ENCODE peak calls at places on chromosomes 3 and 15, in five cellular contexts. X is psoas muscle, Y is lower lobe of right lung, H is A549, O is colonic mucosa. Z is an unnamed sample. For H3K4me1, the result is how much of the 10 kb centered on the place peaks cover.

GRCh38 chr3:146250449-146251382 is at the start of gene PLSCR4:
- DNase-seq in X (peak), O (peak), Y (peak), H (peak), Z (peak)

GRCh38 chr15:45157974-45158373 is 28.2 kb downstream of the DUOX1 start:
- DNase-seq in Y (no peak), H (no peak), X (no peak), O (no peak), Z (no peak)

GRCh38 chr3:155325263-155325835 is 31.9 kb upstream of the STRIT1 start:
- DNase-seq in X (no peak), H (no peak), O (no peak), Y (peak), Z (peak)

GRCh38 chr15:51624022-51624421 is 1.5 kb upstream of the DMXL2 start:
- DNase-seq in H (no peak), X (no peak), O (no peak), Y (no peak), Z (no peak)

GRCh38 chr3:57646723-57647122 is 46.2 kb downstream of the DENND6A start:
- DNase-seq in X (no peak), H (peak), O (no peak), Y (no peak), Z (no peak)

GRCh38 chr3:172289583-172289982 is 158.7 kb downstream of the GHSR start:
- DNase-seq in X (no peak), H (no peak), Y (no peak), O (no peak), Z (peak)

GRCh38 chr3:140323561-140323960 is 354.3 kb upstream of the TRIM42 start:
- DNase-seq in O (no peak), X (no peak), H (no peak), Y (no peak), Z (no peak)

GRCh38 chr15:47300596-47300995 is 416.7 kb upstream of the SEMA6D start:
- DNase-seq in X (no peak), Y (no peak), H (no peak), O (no peak), Z (no peak)

GRCh38 chr3:140219161-140219745 is 284.3 kb downstream of the CLSTN2 start:
- DNase-seq in O (no peak), H (no peak), X (no peak), Y (no peak), Z (no peak)

GRCh38 chr3:43379343-43379742 is 93.0 kb downstream of the SNRK start:
- DNase-seq in Y (no peak), X (no peak), H (no peak), O (no peak), Z (no peak)

GRCh38 chr3:131107637-131108433 is 81.2 kb downstream of the NEK11 start:
- DNase-seq in O (no peak), H (no peak), Y (no peak), X (no peak), Z (no peak)

GRCh38 chr3:133124511-133124910 is 86.3 kb downstream of the TMEM108 start:
- DNase-seq in Y (no peak), H (no peak), X (no peak), O (no peak), Z (no peak)

GRCh38 chr3:60752800-60753199 is 498.5 kb downstream of the FHIT start:
- DNase-seq in H (no peak), Y (no peak), X (no peak), O (no peak), Z (no peak)

GRCh38 chr15:73786518-73786917 is 33.4 kb upstream of the INSYN1 start:
- DNase-seq in Y (no peak), X (no peak), H (no peak), O (no peak), Z (no peak)

GRCh38 chr3:41205591-41205990 is 6.3 kb downstream of the CTNNB1 start:
- DNase-seq in X (no peak), O (no peak), Y (no peak), H (no peak), Z (no peak)

GRCh38 chr3:119649764-119650163 is 10.6 kb downstream of the POPDC2 start:
- DNase-seq in X (no peak), O (no peak), H (no peak), Y (no peak), Z (no peak)

GRCh38 chr3:16338999-16339398 is 74.0 kb downstream of the OXNAD1 start:
- DNase-seq in X (no peak), Y (no peak), H (peak), O (no peak), Z (no peak)

GRCh38 chr3:81443457-81443782 is 318.0 kb downstream of the GBE1 start:
- DNase-seq in H (peak), O (no peak), Y (no peak), X (no peak), Z (no peak)

GRCh38 chr15:39878401-39878775 is 41.7 kb downstream of the GPR176 start:
- DNase-seq in Y (no peak), O (no peak), H (no peak), X (no peak), Z (no peak)

GRCh38 chr3:171261487-171261886 is 198.7 kb downstream of the TNIK start:
- DNase-seq in X (no peak), H (peak), O (peak), Y (no peak), Z (peak)

GRCh38 chr3:170440346-170440745 is 21.7 kb downstream of the CLDN11 start:
- DNase-seq in X (no peak), O (no peak), Y (no peak), H (no peak), Z (no peak)

GRCh38 chr3:153768559-153769469 is 352.4 kb upstream of the ARHGEF26 start:
- DNase-seq in H (peak), Y (no peak), X (no peak), O (peak), Z (peak)

GRCh38 chr3:67647390-67647878 is 7.0 kb downstream of the SUCLG2 start:
- DNase-seq in Y (no peak), X (peak), H (peak), O (peak), Z (peak)

GRCh38 chr3:143307613-143308183 is 188.1 kb downstream of the CHST2 start:
- DNase-seq in X (no peak), H (peak), Y (no peak), O (no peak), Z (no peak)

GRCh38 chr3:16316847-16317560 is 52.0 kb downstream of the OXNAD1 start:
- DNase-seq in Y (no peak), X (no peak), H (no peak), O (no peak), Z (no peak)

GRCh38 chr3:47867451-47868017 is 64.6 kb downstream of the DHX30 start:
- DNase-seq in X (peak), O (no peak), Y (no peak), H (no peak), Z (no peak)

GRCh38 chr15:31461911-31462480 is 135.4 kb downstream of the KLF13 start:
- DNase-seq in H (no peak), O (no peak), Y (no peak), X (no peak), Z (no peak)

GRCh38 chr15:78259232-78259631 is 5.1 kb upstream of the DNAJA4 start:
- DNase-seq in Y (no peak), H (no peak), X (no peak), O (no peak), Z (no peak)

GRCh38 chr3:65521032-65521431 is 517.7 kb downstream of the MAGI1 start:
- DNase-seq in H (no peak), X (no peak), Y (no peak), O (no peak), Z (no peak)

GRCh38 chr3:182807056-182807455 is 13.8 kb downstream of the ATP11B start:
- DNase-seq in O (no peak), X (no peak), H (no peak), Y (no peak), Z (no peak)

GRCh38 chr15:36323607-36324006 is 255.8 kb upstream of the CDIN1 start:
- DNase-seq in Y (no peak), X (no peak), H (no peak), O (no peak), Z (no peak)

GRCh38 chr3:88057650-88058321 is 1.0 kb downstream of the CGGBP1 start:
- DNase-seq in O (no peak), H (no peak), Y (no peak), X (no peak), Z (no peak)
- TF ChIP-seq CTCF in O (no peak), H (no peak), Y (no peak), X (no peak), Z (no peak)

GRCh38 chr15:91865903-91866302 is 12.4 kb downstream of the SLCO3A1 start:
- DNase-seq in X (no peak), H (no peak), Y (no peak), O (no peak), Z (no peak)

GRCh38 chr15:91865486-91865885 is 12.0 kb downstream of the SLCO3A1 start:
- DNase-seq in O (no peak), X (no peak), Y (no peak), H (no peak), Z (no peak)

GRCh38 chr15:91867581-91868026 is 14.1 kb downstream of the SLCO3A1 start:
- DNase-seq in X (peak), Y (peak), H (peak), O (peak), Z (peak)

GRCh38 chr15:91866371-91866905 is 12.9 kb downstream of the SLCO3A1 start:
- DNase-seq in H (no peak), X (no peak), Y (no peak), O (no peak), Z (no peak)

DNA sequence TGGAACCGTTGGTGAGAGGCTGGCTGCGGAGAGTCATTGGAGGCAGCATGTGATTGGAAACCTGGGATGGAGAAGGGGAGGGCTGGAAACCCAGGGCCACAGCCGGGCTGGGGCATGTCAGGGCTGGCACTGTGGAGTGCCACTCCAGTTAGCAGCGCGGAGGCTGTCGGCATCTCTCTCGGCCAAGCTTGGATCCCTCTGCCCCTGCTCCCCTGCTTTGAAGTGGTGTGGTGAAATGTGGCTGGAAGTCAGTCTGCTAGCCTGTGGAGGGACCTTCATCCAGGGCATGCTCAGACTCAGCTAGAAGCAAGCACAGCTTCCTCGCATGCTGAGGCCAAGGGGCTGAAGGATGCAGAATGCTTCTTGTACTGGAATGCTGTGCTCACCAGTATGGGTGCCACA is 13.5 kb downstream of the SLCO3A1 start:
- DNase-seq in Y (peak), O (no peak), H (no peak), X (peak), Z (peak)
- H3K4me1 ChIP-seq in Y (half or more), O (under half), H (under half), X (under half), Z (under half)

DNA sequence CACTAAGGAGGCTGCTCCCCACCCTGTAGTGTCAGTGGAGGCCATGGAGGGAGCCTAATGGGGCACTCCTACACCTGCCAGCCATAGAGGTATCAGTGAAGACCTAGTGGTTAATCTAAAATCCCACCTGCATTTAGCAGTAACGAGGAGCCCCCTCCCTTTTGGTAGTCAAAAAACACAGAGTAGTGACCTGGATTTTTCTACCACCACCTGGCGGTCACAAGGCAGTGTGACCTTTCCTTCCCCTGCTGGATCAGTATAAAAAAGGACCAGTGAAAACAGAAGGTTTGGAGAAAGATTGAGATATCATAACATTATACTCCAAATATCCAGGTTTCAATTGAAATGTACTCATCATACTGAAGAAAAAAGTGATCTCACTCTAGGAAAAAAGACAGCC is 241.2 kb downstream of the PYDC2 start:
- DNase-seq in Y (no peak), H (no peak), X (no peak), O (no peak), Z (no peak)
- TF ChIP-seq CTCF in Y (no peak), H (no peak), X (no peak), O (no peak), Z (no peak)

GRCh38 chr3:195176776-195177175 is 94.2 kb downstream of the XXYLT1 start:
- DNase-seq in H (no peak), O (no peak), Y (no peak), X (no peak), Z (no peak)
- H3K4me1 ChIP-seq in H (under half), O (under half), Y (half or more), X (under half), Z (under half)